ENCODE peak calls at places on chromosomes 16 and 17, in four cellular contexts. V, U, K and I are unnamed samples.

GRCh38 chr16:89084814-89085612 is 8.6 kb upstream of the ACSF3 start:
- DNase-seq in U (no peak), V (no peak), K (no peak), I (no peak)

GRCh38 chr16:80007216-80007615 is 406.7 kb upstream of the MAF start:
- DNase-seq in V (no peak), U (no peak), K (no peak), I (no peak)

GRCh38 chr16:1439058-1439698 is 5.2 kb downstream of the CCDC154 start:
- DNase-seq in K (no peak), V (no peak), U (no peak), I (no peak)

GRCh38 chr17:78234261-78234865 is 2.9 kb downstream of the TMEM235 start:
- DNase-seq in K (no peak), V (no peak), U (no peak), I (no peak)

GRCh38 chr17:9022553-9023388 is 1.5 kb downstream of the NTN1 start:
- DNase-seq in K (peak), U (no peak), V (no peak), I (no peak)

GRCh38 chr17:6457688-6458190 is 13.5 kb downstream of the PIMREG start:
- DNase-seq in K (no peak), V (no peak), U (no peak), I (no peak)

GRCh38 chr17:57486978-57487377 is 230.7 kb downstream of the MSI2 start:
- DNase-seq in K (no peak), V (no peak), U (peak), I (no peak)

GRCh38 chr17:77141846-77142449 is 1.2 kb downstream of the SEC14L1 start:
- DNase-seq in K (no peak), V (no peak), U (no peak), I (no peak)

GRCh38 chr17:59335685-59336084 is 4.2 kb downstream of the YPEL2 start:
- DNase-seq in U (no peak), K (no peak), V (no peak), I (no peak)

GRCh38 chr16:84307209-84307954 is 12.7 kb downstream of the WFDC1 start:
- DNase-seq in U (peak), K (no peak), V (no peak), I (no peak)

GRCh38 chr16:8798174-8798527 is 512 bp downstream of the PMM2 start:
- DNase-seq in V (no peak), U (no peak), K (no peak), I (peak)

GRCh38 chr16:55291847-55292246 is 32.2 kb upstream of the IRX6 start:
- DNase-seq in U (no peak), K (no peak), V (no peak), I (no peak)

GRCh38 chr17:71528210-71528609 is 592.6 kb upstream of the SOX9 start:
- DNase-seq in U (no peak), V (no peak), K (no peak), I (no peak)